ENCODE peak calls at places on chromosomes 11 and 22, in four cellular contexts. P, S, E and F are unnamed samples. For H3K9me3, the result is how much of the 10 kb centered on the place peaks cover.

GRCh38 chr22:37880668-37881440 is 25.2 kb upstream of the MICALL1 start:
- DNase-seq in E (no peak), S (no peak), P (no peak), F (no peak)

GRCh38 chr22:47067911-47068654 is 305.6 kb downstream of the TBC1D22A start:
- DNase-seq in E (no peak), S (no peak), P (no peak), F (no peak)

GRCh38 chr11:66956689-66957290 is 1.4 kb downstream of the PC start:
- DNase-seq in S (peak), E (no peak), P (no peak), F (peak)

GRCh38 chr11:57324886-57325734 is at the start of gene TNKS1BP1:
- DNase-seq in E (peak), P (peak), S (peak), F (peak)

GRCh38 chr11:123381817-123382554 is 48.1 kb upstream of the GRAMD1B start:
- DNase-seq in E (no peak), P (no peak), S (no peak), F (no peak)

GRCh38 chr11:119844808-119845207 is 115.8 kb upstream of the NECTIN1 start:
- DNase-seq in S (no peak), E (no peak), P (no peak), F (no peak)

GRCh38 chr11:44515085-44515484 is 50.4 kb upstream of the CD82 start:
- DNase-seq in P (no peak), E (no peak), S (no peak), F (no peak)

GRCh38 chr11:24635588-24636290 is 138.9 kb downstream of the LUZP2 start:
- DNase-seq in E (no peak), P (no peak), S (peak), F (no peak)

GRCh38 chr11:128884054-128884453 is 7.1 kb upstream of the KCNJ5 start:
- DNase-seq in E (no peak), P (no peak), S (no peak), F (no peak)

GRCh38 chr11:127288926-127289325 is 288.4 kb upstream of the KIRREL3 start:
- DNase-seq in S (peak), P (no peak), E (no peak), F (no peak)

GRCh38 chr22:24432059-24432853 is 4.9 kb downstream of the ADORA2A start:
- DNase-seq in E (no peak), S (peak), P (peak), F (no peak)

GRCh38 chr22:20102203-20102780 is 13.6 kb upstream of the RANBP1 start:
- DNase-seq in P (no peak), S (no peak), E (no peak), F (no peak)

GRCh38 chr11:102592634-102593581 is 32.2 kb downstream of the MMP20 start:
- DNase-seq in S (no peak), E (no peak), P (no peak), F (no peak)

GRCh38 chr11:67558084-67558772 is 25.4 kb upstream of the GSTP1 start:
- DNase-seq in P (no peak), S (no peak), E (no peak), F (no peak)

GRCh38 chr22:38086942-38087341 is 3.0 kb upstream of the SLC16A8 start:
- DNase-seq in S (no peak), E (no peak), P (no peak), F (no peak)

GRCh38 chr11:82680252-82680651 is 53.4 kb downstream of the FAM181B start:
- DNase-seq in S (no peak), E (no peak), P (no peak), F (peak)

GRCh38 chr11:131538322-131538721 is 167.9 kb downstream of the NTM start:
- DNase-seq in P (no peak), S (no peak), E (no peak), F (no peak)

GRCh38 chr11:69893631-69894030 is 74.4 kb upstream of the FGF3 start:
- DNase-seq in S (no peak), E (no peak), P (no peak), F (no peak)

GRCh38 chr11:69892986-69893555 is 73.9 kb upstream of the FGF3 start:
- DNase-seq in P (peak), S (no peak), E (no peak), F (no peak)

GRCh38 chr11:69891421-69892236 is 72.4 kb upstream of the FGF3 start:
- DNase-seq in E (no peak), S (no peak), P (no peak), F (peak)

GRCh38 chr11:69890476-69890875 is 71.3 kb upstream of the FGF3 start:
- DNase-seq in P (no peak), S (no peak), E (no peak), F (no peak)

GRCh38 chr11:69892237-69892985 is 73.2 kb upstream of the FGF3 start:
- DNase-seq in E (no peak), S (no peak), P (no peak), F (no peak)
- TF ChIP-seq CTCF in E (no peak), S (no peak), P (no peak), F (peak)

GRCh38 chr11:2631161-2631560 is 68.6 kb downstream of the KCNQ1OT1 start:
- DNase-seq in S (no peak), P (no peak), E (no peak), F (no peak)
- H3K9me3 ChIP-seq in S (under half), P (under half), E (under half), F (under half)

GRCh38 chr11:126061707-126062678 is 673 bp downstream of the CDON start:
- DNase-seq in S (peak), P (peak), E (no peak), F (peak)
- TF ChIP-seq CTCF in S (peak), P (peak), E (peak), F (peak)

GRCh38 chr11:101292661-101293240 is 163.1 kb upstream of the PGR start:
- DNase-seq in P (no peak), S (no peak), E (no peak), F (no peak)
- H3K9me3 ChIP-seq in P (under half), S (under half), E (under half), F (under half)